ENCODE peak calls at places on chromosome 6, in five cellular contexts. Q is CD8-positive, alpha-beta T cell; S is HCT116; C is heart right ventricle; K is right lobe of liver. U is an unnamed sample.
A peak's percentile ranks its signal among the peaks of the same experiment; 100 is the strongest.

GRCh38 chr6:56854086-56854485 is 100.8 kb upstream of the BEND6 start:
- DNase-seq in K (no peak), Q (no peak), S (no peak), C (no peak), U (no peak)

GRCh38 chr6:135782517-135782916 is 69.0 kb upstream of the PDE7B start:
- DNase-seq in C (no peak), K (no peak), Q (no peak), S (no peak), U (no peak)

GRCh38 chr6:120764312-120764711 is 570.0 kb downstream of the TBC1D32 start:
- DNase-seq in C (no peak), Q (no peak), K (no peak), S (no peak), U (no peak)

GRCh38 chr6:38713812-38714211 is 1.3 kb upstream of the DNAH8 start:
- DNase-seq in C (no peak), K (no peak), S (no peak), Q (peak; percentile 56), U (no peak)

GRCh38 chr6:2141644-2142290 is 103.6 kb downstream of the GMDS start:
- DNase-seq in C (no peak), Q (no peak), S (no peak), K (no peak), U (no peak)

GRCh38 chr6:10585232-10585887 is 64.2 kb downstream of the GCNT2 start:
- DNase-seq in C (no peak), Q (no peak), S (no peak), K (no peak), U (no peak)

GRCh38 chr6:2155206-2155605 is 90.2 kb downstream of the GMDS start:
- DNase-seq in Q (no peak), S (no peak), C (no peak), K (no peak), U (no peak)

GRCh38 chr6:28907394-28907793 is 16.4 kb downstream of the TRIM27 start:
- DNase-seq in K (no peak), C (no peak), S (no peak), Q (no peak), U (no peak)

GRCh38 chr6:124679392-124679791 is 282.8 kb upstream of the RNF217 start:
- DNase-seq in C (no peak), K (no peak), Q (no peak), S (no peak), U (no peak)

GRCh38 chr6:7224726-7225125 is 88.3 kb downstream of the SSR1 start:
- DNase-seq in C (no peak), S (no peak), Q (no peak), K (no peak), U (no peak)
- H3K27ac ChIP-seq in C (peak overlapping the region; percentile 20), S (no peak overlapping the region), Q (no peak overlapping the region), K (no peak overlapping the region), U (no peak overlapping the region)

DNA sequence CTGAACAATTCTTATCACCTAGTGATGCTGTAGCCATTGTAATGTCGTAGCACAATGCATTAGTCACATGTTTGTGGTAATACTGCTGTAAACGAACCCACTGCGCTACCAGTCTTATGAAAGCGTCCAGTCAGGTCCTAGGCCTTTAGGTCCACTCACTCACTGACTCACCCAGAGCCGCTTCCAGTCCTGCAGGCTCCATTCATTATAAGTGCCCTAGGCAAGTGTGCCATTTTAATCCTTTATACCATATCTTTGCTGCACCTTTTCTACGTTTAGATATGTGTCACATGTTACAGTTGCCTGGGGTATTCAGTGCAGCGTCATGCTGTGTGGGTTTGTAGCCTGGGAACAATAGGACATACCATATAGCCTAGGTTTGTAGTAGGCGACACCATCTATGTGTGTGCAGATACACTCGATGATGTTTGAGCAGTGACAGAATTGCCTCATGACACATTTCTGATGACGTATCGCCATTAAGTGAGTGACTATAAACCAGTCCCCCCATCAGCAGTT is 15.4 kb downstream of the IGF2R start:
- DNase-seq in Q (no peak), S (no peak), K (no peak), C (no peak), U (no peak)
- H3K4me1 ChIP-seq in Q (peaks cover 66% of the 10 kb centered on the region), S (peaks cover 7% of the 10 kb centered on the region), K (peaks cover 68% of the 10 kb centered on the region), C (peaks cover 21% of the 10 kb centered on the region), U (peaks cover 53% of the 10 kb centered on the region)

GRCh38 chr6:63066053-63066704 is 145.1 kb upstream of the FKBP1C start:
- DNase-seq in Q (no peak), S (peak; percentile 2), K (no peak), C (no peak), U (no peak)
- TF ChIP-seq CTCF in Q (no peak), S (no peak), K (peak; percentile 41), C (no peak), U (no peak)

DNA sequence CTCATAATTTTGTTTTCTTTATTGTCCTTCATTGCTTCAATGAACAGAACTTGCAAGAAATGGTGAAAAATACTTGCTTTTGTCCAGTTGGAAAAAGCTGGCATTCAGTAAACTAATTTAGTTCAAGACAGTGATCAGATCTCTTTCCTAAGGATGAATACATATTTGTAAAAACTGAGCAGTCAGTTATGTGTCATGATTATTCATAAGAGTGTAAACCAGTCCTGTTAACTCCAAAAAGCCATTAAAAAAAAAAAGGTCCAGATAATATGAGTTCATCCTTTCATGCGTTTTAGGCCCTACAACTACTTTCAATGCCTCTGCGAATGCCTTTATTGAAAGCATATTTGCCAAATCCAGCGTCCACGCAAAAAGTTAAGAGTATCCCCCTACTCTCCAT is 609 bp downstream of the PGM3 start:
- DNase-seq in C (no peak), K (no peak), S (no peak), Q (no peak), U (no peak)
- H3K27ac ChIP-seq in C (peak overlapping the region; percentile 82), K (peak overlapping the region; percentile 63), S (peak overlapping the region; percentile 72), Q (peak overlapping the region; percentile 82), U (peak overlapping the region; percentile 87)

GRCh38 chr6:18350271-18350670 is 36.9 kb upstream of the RNF144B start:
- DNase-seq in Q (no peak), K (no peak), S (no peak), C (no peak), U (no peak)
- H3K4me1 ChIP-seq in Q (no peaks in the 10 kb centered on the region), K (no peaks in the 10 kb centered on the region), S (no peaks in the 10 kb centered on the region), C (no peaks in the 10 kb centered on the region), U (no peaks in the 10 kb centered on the region)

GRCh38 chr6:31058128-31058894 is 48.0 kb downstream of the MUC22 start:
- DNase-seq in Q (no peak), S (peak; percentile 70), K (no peak), C (no peak), U (no peak)
- TF ChIP-seq CTCF in Q (peak; percentile 19), S (no peak), K (peak; percentile 50), C (peak; percentile 42), U (peak; percentile 25)

DNA sequence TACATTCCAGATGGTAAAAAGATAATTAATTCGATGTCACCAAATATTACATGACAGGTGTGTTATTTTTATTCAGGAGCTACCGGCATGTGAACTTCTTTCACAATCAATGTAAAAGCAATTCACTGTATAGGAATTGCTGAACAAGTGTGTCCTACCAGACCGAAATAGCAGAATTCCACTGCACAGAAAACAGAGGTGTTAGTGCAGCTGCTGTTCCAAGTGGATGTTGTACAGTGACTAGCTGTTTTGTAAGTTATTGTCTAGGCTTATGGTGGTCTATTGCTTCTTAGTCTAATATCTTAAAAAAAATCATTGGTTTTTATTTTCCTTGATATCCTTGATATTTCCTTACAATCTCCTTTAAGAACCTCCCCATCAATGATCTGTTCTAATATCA is 107.4 kb downstream of the COL19A1 start:
- DNase-seq in K (no peak), C (no peak), Q (no peak), S (no peak), U (no peak)
- H3K27ac ChIP-seq in K (no peak overlapping the region), C (no peak overlapping the region), Q (no peak overlapping the region), S (no peak overlapping the region), U (no peak overlapping the region)

DNA sequence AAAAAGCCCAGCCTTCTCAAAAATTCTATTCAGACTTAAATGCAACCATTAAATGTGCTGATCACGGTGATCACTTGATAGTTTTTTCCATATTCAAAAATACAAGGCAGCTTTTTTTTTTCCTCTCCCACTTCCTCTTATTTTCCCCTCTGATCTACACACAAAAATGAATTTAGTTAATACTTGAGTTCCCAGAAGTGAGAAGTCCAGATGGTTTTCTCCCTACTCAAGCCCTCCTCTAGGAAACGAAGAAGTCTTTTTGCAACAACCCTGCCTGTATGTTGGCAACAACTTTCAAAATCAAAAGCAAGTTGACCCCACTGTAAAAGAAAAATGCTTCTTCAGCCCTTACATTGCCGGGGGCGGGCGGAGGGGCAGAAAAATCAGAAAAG is 24.3 kb downstream of the ARHGAP18 start:
- DNase-seq in S (no peak), K (no peak), Q (no peak), C (no peak), U (no peak)
- H3K4me1 ChIP-seq in S (peaks cover 100% of the 10 kb centered on the region), K (peaks cover 34% of the 10 kb centered on the region), Q (peaks cover 42% of the 10 kb centered on the region), C (peaks cover 3% of the 10 kb centered on the region), U (peaks cover 59% of the 10 kb centered on the region)

GRCh38 chr6:131063028-131063763 is at the start of gene EPB41L2:
- DNase-seq in K (peak; percentile 92), Q (peak; percentile 72), C (peak; percentile 91), S (peak; percentile 70), U (peak; percentile 91)
- TF ChIP-seq CTCF in K (no peak), Q (peak; percentile 18), C (peak; percentile 45), S (no peak), U (peak; percentile 22)